ENCODE peak calls at places on chromosomes 7 and 10, in nine cellular contexts. R is fibroblast of lung, P is upper lobe of right lung, L is ovary, J is left ventricle myocardium inferior, I is GM23338, K is IMR-90, G is neural progenitor cell, E is hepatocyte. H is an unnamed sample.

GRCh38 chr7:98206451-98207330 is 4.5 kb upstream of the BHLHA15 start:
- DNase-seq in G (no peak), L (no peak), P (peak; percentile 60), J (no peak), K (no peak), I (no peak), E (no peak), R (no peak), H (no peak)

GRCh38 chr7:129825554-129826267 is 127.0 kb downstream of the UBE2H start:
- DNase-seq in I (peak; percentile 84), P (peak; percentile 95), L (peak; percentile 85), J (peak; percentile 89), R (peak; percentile 58), K (peak; percentile 43), G (peak; percentile 91), E (peak; percentile 93), H (peak; percentile 49)

GRCh38 chr10:28661035-28661434 is 16.3 kb upstream of the BAMBI start:
- DNase-seq in E (no peak), G (no peak), I (no peak), K (peak; percentile 85), R (peak; percentile 91), P (no peak), J (no peak), L (no peak), H (peak; percentile 68)

GRCh38 chr10:106043833-106044232 is 1120.7 kb downstream of the SORCS1 start:
- DNase-seq in R (peak; percentile 16), P (no peak), E (peak; percentile 12), G (no peak), L (no peak), I (no peak), J (no peak), K (peak; percentile 2), H (no peak)

GRCh38 chr10:132893090-132893489 is 49.3 kb downstream of the CFAP46 start:
- DNase-seq in R (no peak), K (no peak), J (no peak), G (no peak), E (no peak), I (no peak), L (no peak), P (peak; percentile 54), H (no peak)

GRCh38 chr10:16779375-16779774 is 37.8 kb downstream of the RSU1 start:
- DNase-seq in R (peak; percentile 2), P (no peak), J (no peak), K (no peak), G (no peak), I (no peak), L (no peak), E (no peak), H (peak; percentile 37)

GRCh38 chr10:94103902-94104301 is 110.2 kb downstream of the PLCE1 start:
- DNase-seq in K (peak; percentile 91), E (peak; percentile 28), J (no peak), L (no peak), P (no peak), G (no peak), R (peak; percentile 43), I (no peak), H (no peak)

GRCh38 chr7:152881893-152882292 is 122.3 kb downstream of the ACTR3B start:
- DNase-seq in K (no peak), R (no peak), E (no peak), G (no peak), L (no peak), I (no peak), P (peak; percentile 34), J (no peak), H (no peak)

GRCh38 chr10:86100581-86101061 is 266.0 kb downstream of the GRID1 start:
- DNase-seq in P (no peak), I (peak; percentile 70), K (peak; percentile 4), L (no peak), R (peak; percentile 7), E (peak; percentile 42), J (no peak), G (peak; percentile 69), H (peak; percentile 24)

GRCh38 chr10:62047960-62048383 is 146.5 kb downstream of the ARID5B start:
- DNase-seq in P (no peak), L (no peak), G (no peak), K (no peak), I (no peak), J (no peak), R (peak; percentile 38), E (peak; percentile 30), H (peak; percentile 72)

GRCh38 chr7:156473476-156474240 is 166.9 kb upstream of the RNF32 start:
- DNase-seq in I (peak; percentile 72), K (peak; percentile 19), L (no peak), J (peak; percentile 23), R (peak; percentile 33), G (peak; percentile 67), P (no peak), E (peak; percentile 69), H (peak; percentile 32)

GRCh38 chr10:101050206-101051069 is 11.4 kb upstream of the KAZALD1 start:
- DNase-seq in R (peak; percentile 30), I (peak; percentile 89), E (peak; percentile 77), K (no peak), J (peak; percentile 49), P (peak; percentile 86), L (no peak), G (peak; percentile 86), H (no peak)

GRCh38 chr7:47482013-47482761 is 99.7 kb downstream of the TNS3 start:
- DNase-seq in J (no peak), L (no peak), I (no peak), K (peak; percentile 98), E (peak; percentile 78), R (peak; percentile 98), G (no peak), P (no peak), H (peak; percentile 85)

GRCh38 chr10:123999956-124000615 is 93.3 kb downstream of the CHST15 start:
- DNase-seq in G (no peak), K (no peak), L (no peak), E (no peak), P (peak; percentile 48), J (no peak), I (no peak), R (no peak), H (no peak)

GRCh38 chr7:87312215-87312865 is 33.1 kb upstream of the CROT start:
- DNase-seq in P (no peak), I (peak; percentile 68), G (peak; percentile 64), J (no peak), R (peak; percentile 53), K (peak; percentile 71), L (peak; percentile 24), E (peak; percentile 77), H (peak; percentile 60)

DNA sequence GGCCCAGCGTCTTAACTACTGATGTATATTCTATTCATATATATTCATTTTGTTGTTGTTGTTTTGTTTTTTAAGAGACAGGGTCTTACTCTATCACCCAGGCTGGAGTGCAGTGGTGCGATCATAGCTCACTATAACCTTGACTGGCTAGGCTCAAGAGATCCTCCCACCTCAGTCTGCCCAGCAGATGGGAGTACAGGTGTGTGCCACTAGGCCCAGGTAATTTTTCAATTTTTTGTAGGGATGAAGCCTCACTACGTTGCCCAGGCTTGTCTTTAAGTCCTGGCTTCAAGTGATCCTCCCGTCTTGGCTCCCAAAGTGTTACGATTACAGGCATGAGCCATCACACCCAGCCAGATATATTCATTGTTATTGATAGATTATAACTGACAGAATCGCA is 12.9 kb upstream of the STN1 start:
- DNase-seq in L (no peak), P (no peak), I (no peak), G (no peak), K (no peak), J (no peak), R (no peak), E (no peak), H (no peak)
- TF ChIP-seq CTCF in L (no peak), P (no peak), I (no peak), G (no peak), K (no peak), J (no peak), R (no peak), E (no peak), H (no peak)

DNA sequence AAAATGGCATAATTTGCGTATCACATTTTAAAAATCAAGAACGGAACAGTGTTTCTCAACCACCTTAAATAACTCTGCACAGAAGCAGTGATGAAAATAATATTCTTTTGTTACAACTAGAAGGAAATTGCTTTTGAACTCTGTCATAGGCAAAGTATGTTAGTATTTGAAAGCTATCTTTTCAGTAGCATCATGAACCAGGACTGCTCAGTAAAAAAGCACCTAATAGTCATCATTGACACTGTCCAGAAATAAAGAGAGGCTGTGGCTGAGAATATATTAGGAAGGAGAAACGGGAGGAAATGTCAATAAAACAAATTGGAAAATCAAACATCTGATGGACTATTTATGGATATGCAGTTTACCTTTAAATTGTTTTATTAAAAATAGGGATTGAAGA is 237.2 kb upstream of the AKR1E2 start:
- DNase-seq in K (peak; percentile 57), J (no peak), L (no peak), I (no peak), E (no peak), G (no peak), P (no peak), R (peak; percentile 10), H (no peak)
- H3K36me3 ChIP-seq in K (no peaks in the 10 kb centered on the region), J (no peaks in the 10 kb centered on the region), L (no peaks in the 10 kb centered on the region), I (no peaks in the 10 kb centered on the region), E (no peaks in the 10 kb centered on the region), G (no peaks in the 10 kb centered on the region), P (no peaks in the 10 kb centered on the region), R (no peaks in the 10 kb centered on the region), H (no peaks in the 10 kb centered on the region)

DNA sequence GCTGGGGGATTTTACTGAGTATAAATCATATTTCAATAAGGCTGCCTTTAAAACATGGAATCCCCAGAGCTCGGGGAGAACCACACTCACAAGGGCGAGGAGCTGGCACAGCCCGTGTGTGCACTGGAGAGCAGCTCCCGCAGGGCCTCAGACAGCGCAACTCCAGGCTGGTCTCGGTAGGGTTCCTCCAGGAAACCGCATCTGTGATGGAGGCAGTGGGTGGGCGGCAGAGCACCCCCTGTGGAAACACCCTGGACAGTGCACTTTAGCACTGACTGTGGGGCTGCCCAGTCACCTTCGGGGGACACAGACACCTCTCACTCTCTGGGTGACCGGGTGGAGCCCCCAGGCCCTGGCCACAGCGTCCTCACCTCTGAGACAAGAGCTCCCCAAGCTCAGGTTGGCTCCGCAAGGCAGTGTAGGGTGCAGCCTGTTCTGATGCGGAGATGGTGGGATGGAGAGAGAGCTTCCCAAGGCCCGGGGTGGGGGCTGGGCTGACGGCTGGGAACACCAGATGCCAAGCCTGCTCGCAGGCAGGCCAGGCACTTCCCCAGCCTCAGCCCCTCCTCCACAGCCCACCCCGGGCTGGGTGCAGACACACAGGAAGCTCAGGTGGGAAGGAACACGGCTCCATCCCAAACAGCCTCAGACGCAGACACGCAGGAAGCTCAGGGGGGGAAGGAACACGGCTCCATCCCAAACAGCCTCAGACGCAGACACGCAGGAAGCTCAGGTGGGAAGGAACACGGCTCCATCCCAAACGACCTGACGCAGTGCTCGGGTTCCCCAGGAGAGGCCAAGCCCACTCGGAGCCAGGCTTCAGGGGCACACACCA is 224.4 kb downstream of the MAD1L1 start:
- DNase-seq in P (peak; percentile 43), L (no peak), J (peak; percentile 15), I (no peak), K (no peak), G (no peak), E (no peak), R (no peak), H (no peak)
- TF ChIP-seq CTCF in P (no peak), L (no peak), J (no peak), I (no peak), K (no peak), G (no peak), E (no peak), R (no peak), H (no peak)

DNA sequence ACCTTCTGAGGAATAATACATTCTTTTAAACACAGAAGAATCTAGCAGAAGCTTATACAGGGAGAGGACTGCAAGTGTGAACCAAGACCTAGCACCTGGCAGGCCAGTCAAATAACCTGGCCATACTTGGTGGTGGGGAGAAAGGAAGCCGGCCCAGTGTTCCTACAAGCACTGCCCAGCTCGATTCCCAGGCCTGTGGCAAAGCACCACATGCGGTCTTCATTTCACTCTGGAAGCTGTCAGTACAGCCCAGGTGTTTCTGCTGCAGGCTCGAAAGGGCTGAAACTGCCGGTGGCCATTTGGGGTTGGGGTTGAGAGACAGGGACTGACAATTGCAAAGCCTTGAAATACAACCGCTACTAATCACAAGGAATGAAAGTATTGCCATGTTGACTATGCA is 50.8 kb upstream of the EGFR start:
- DNase-seq in L (no peak), E (no peak), I (peak; percentile 10), G (no peak), P (no peak), R (no peak), K (no peak), J (no peak), H (no peak)
- H3K36me3 ChIP-seq in L (no peaks in the 10 kb centered on the region), E (no peaks in the 10 kb centered on the region), I (no peaks in the 10 kb centered on the region), G (no peaks in the 10 kb centered on the region), P (no peaks in the 10 kb centered on the region), R (no peaks in the 10 kb centered on the region), K (no peaks in the 10 kb centered on the region), J (no peaks in the 10 kb centered on the region), H (no peaks in the 10 kb centered on the region)